ENCODE peak calls at places on chromosomes 7 and 10, in four cellular contexts. L is uterus, J is neural crest cell, R is HCT116. M is an unnamed sample.

GRCh38 chr7:157972914-157973313 is 614.7 kb downstream of the PTPRN2 start:
- DNase-seq in L (no peak), J (no peak), R (no peak), M (no peak)

GRCh38 chr7:8228766-8229674 is 32.9 kb downstream of the ICA1 start:
- DNase-seq in L (no peak), J (no peak), R (no peak), M (no peak)

GRCh38 chr10:91983403-91983802 is 59.8 kb downstream of the BTAF1 start:
- DNase-seq in L (no peak), J (no peak), R (no peak), M (no peak)

GRCh38 chr7:34354906-34355305 is 303.1 kb upstream of the NPSR1 start:
- DNase-seq in L (no peak), J (no peak), R (no peak), M (no peak)

GRCh38 chr10:75739454-75740143 is 308.2 kb downstream of the LRMDA start:
- DNase-seq in L (no peak), J (no peak), R (no peak), M (no peak)

GRCh38 chr10:52215745-52216361 is 98.2 kb upstream of the DKK1 start:
- DNase-seq in L (no peak), J (peak; percentile 51), R (peak; percentile 60), M (no peak)

GRCh38 chr7:158816995-158817394 is 12.3 kb downstream of the ESYT2 start:
- DNase-seq in L (no peak), J (no peak), R (no peak), M (no peak)

GRCh38 chr7:47371733-47372368 is 210.1 kb downstream of the TNS3 start:
- DNase-seq in L (peak; percentile 80), J (no peak), R (no peak), M (no peak)

GRCh38 chr10:70334526-70335245 is 47.7 kb downstream of the LRRC20 start:
- DNase-seq in L (no peak), J (no peak), R (no peak), M (no peak)

GRCh38 chr10:110841767-110842267 is 29.9 kb upstream of the PDCD4 start:
- DNase-seq in L (no peak), J (no peak), R (no peak), M (no peak)

GRCh38 chr10:120979435-120980315 is 128.5 kb downstream of the WDR11 start:
- DNase-seq in L (peak; percentile 40), J (peak; percentile 40), R (peak; percentile 62), M (no peak)

M was measured in SW 1271.